ENCODE peak calls at places on chromosomes 6 and 20, in nine cellular contexts. V, G, N, F, B, Q, K, S and W are unnamed samples.

GRCh38 chr6:105771313-105771970 is 314.7 kb upstream of the PRDM1 start:
- DNase-seq in Q (no peak), N (no peak), K (no peak), G (peak; percentile 65), V (no peak), S (no peak), B (no peak), F (no peak), W (no peak)

GRCh38 chr6:106421491-106421890 is 61.0 kb downstream of the CRYBG1 start:
- DNase-seq in V (no peak), B (no peak), S (no peak), K (no peak), N (no peak), Q (no peak), G (peak; percentile 3), F (no peak), W (no peak)

GRCh38 chr6:136088693-136089092 is 161.4 kb downstream of the MTFR2 start:
- DNase-seq in V (no peak), S (no peak), K (no peak), G (no peak), N (no peak), B (no peak), F (no peak), Q (no peak), W (no peak)

GRCh38 chr6:163243691-163244505 is 170.6 kb upstream of the QKI start:
- DNase-seq in K (no peak), G (no peak), N (no peak), V (no peak), Q (no peak), S (no peak), B (no peak), F (no peak), W (no peak)

GRCh38 chr6:88725111-88725711 is 238.2 kb downstream of the RNGTT start:
- DNase-seq in B (no peak), G (peak; percentile 74), S (no peak), Q (no peak), N (no peak), K (no peak), F (no peak), V (no peak), W (no peak)

GRCh38 chr6:132746049-132746448 is 11.7 kb downstream of the VNN2 start:
- DNase-seq in B (no peak), S (no peak), N (no peak), K (no peak), Q (no peak), G (no peak), F (no peak), V (no peak), W (no peak)

GRCh38 chr6:105192707-105193465 is 13.1 kb upstream of the POPDC3 start:
- DNase-seq in G (peak; percentile 78), N (no peak), Q (no peak), K (no peak), B (no peak), F (no peak), V (no peak), S (no peak), W (no peak)

GRCh38 chr20:4076671-4077070 is 61.3 kb upstream of the RNF24 start:
- DNase-seq in B (no peak), G (peak; percentile 95), S (peak; percentile 50), F (no peak), V (no peak), K (no peak), Q (peak; percentile 76), N (no peak), W (no peak)

GRCh38 chr6:17988422-17988944 is 1.0 kb upstream of the KIF13A start:
- DNase-seq in F (no peak), B (peak; percentile 17), G (no peak), K (no peak), V (no peak), Q (no peak), S (peak; percentile 14), N (no peak), W (no peak)

GRCh38 chr6:35718354-35718695 is 18.5 kb upstream of the ARMC12 start:
- DNase-seq in F (no peak), K (no peak), G (no peak), B (no peak), S (no peak), N (no peak), Q (no peak), V (no peak), W (no peak)

GRCh38 chr20:38204936-38205435 is 39.9 kb upstream of the TGM2 start:
- DNase-seq in K (no peak), N (no peak), V (no peak), F (no peak), Q (no peak), S (no peak), B (no peak), G (peak; percentile 66), W (no peak)
- TF ChIP-seq POLR2A in K (no peak), N (no peak), V (no peak), F (no peak), Q (no peak), S (no peak), B (no peak), G (no peak), W (no peak)

GRCh38 chr6:21967282-21967681 is 329.6 kb downstream of the PRL start:
- DNase-seq in G (no peak), Q (no peak), N (no peak), K (no peak), F (no peak), V (no peak), B (no peak), S (no peak), W (no peak)

GRCh38 chr6:21971540-21971939 is 325.3 kb downstream of the PRL start:
- DNase-seq in N (no peak), G (peak; percentile 64), V (no peak), B (no peak), S (no peak), K (no peak), F (no peak), Q (no peak), W (no peak)

GRCh38 chr6:21970560-21970959 is 326.3 kb downstream of the PRL start:
- DNase-seq in G (no peak), N (no peak), B (no peak), V (no peak), K (no peak), S (no peak), F (no peak), Q (no peak), W (no peak)

GRCh38 chr6:21969192-21969591 is 327.6 kb downstream of the PRL start:
- DNase-seq in K (no peak), N (no peak), B (no peak), Q (no peak), G (no peak), F (no peak), V (no peak), S (no peak), W (no peak)

GRCh38 chr6:21972516-21972915 is 324.3 kb downstream of the PRL start:
- DNase-seq in S (no peak), V (no peak), F (no peak), B (no peak), Q (no peak), N (no peak), K (no peak), G (no peak), W (no peak)
- H3K27ac ChIP-seq in S (no peak overlapping the region), V (no peak overlapping the region), F (no peak overlapping the region), B (no peak overlapping the region), Q (no peak overlapping the region), N (no peak overlapping the region), K (peak overlapping the region; percentile 58), G (no peak overlapping the region), W (no peak overlapping the region)

DNA sequence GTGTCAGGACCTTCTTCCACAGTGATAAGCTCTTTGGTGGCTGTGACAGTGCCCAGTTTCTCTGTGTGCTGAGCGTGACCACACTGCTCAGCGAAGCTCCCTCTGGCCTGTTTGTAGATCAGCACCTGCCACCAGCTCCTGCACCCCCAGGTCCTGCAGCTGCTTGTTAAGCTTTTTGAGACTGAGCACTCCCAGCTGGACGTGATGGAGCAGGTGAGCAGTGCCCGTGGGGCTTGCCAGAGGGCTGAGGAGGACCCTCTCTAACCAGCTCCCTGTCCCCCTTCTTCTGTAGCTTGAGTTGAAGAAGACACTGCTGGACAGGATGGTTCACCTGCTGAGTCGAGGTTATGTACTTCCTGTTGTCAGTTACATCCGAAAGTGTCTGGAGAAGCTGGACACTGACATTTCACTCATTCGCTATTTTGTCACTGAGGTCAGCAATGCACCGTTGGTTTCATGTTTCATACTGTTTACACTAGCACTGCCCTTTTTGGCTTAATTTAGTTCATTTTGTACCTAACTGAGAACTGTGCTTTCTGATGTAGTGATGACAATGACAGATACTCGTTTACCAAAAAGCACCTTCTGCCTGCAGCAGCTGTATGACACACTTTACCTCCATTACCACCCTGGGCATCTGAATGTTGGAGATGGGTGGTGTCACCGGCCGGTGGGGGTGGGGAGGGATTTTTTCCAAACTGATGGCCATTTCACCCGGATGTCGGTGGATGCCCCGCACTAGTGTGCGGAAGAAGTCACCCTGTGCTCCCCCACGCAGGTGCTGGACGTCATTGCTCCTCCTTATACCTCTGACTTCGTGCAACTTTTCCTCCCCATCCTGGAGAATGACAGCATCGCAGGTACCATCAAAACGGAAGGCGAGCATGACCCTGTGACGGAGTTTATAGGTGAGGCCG is 12.5 kb downstream of the NELFCD start:
- DNase-seq in G (no peak), B (no peak), S (no peak), V (no peak), Q (no peak), K (peak; percentile 7), N (no peak), F (no peak), W (peak; percentile 64)
- TF ChIP-seq POLR2A in G (no peak), B (no peak), S (no peak), V (no peak), Q (no peak), K (no peak), N (no peak), F (no peak), W (no peak)

DNA sequence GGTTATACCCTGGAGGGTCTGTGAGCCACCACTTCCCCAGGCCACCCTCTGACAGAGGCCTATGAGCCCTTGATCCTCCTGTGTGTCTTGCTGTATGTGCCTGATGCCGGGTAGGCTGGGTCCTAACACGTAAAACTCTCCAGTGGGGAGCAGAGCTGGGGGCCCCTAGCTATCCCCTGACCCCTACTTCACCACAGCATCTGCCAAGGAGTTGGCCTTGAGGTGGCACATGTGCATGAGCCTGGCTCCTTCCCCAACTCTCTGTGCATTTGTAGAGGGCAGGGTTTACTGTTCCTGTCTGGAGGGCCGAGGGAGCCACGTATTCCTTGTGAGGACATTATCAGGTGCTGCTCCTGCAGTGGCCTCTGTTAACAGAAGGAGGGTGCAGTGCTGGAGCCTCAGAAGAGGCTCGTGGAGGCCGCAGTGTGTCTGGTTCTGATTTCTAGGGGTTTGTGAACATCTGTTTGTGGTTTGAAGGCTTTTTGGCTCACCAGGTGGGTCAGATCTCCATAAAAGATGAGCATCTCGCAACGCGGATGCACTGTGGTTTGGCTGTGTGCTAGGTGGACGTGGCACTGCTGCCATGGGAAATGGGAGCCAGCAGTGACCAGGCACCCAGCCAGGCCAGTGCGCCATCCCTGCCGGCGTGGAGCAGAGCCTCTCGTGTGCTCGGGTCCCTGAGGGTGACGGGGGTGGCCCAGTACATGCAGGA is 152.1 kb downstream of the DTNBP1 start:
- DNase-seq in S (peak; percentile 14), G (no peak), Q (no peak), K (no peak), B (no peak), F (no peak), N (no peak), V (no peak), W (peak; percentile 55)
- H3K27ac ChIP-seq in S (no peak overlapping the region), G (no peak overlapping the region), Q (no peak overlapping the region), K (no peak overlapping the region), B (no peak overlapping the region), F (no peak overlapping the region), N (no peak overlapping the region), V (no peak overlapping the region), W (no peak overlapping the region)